ENCODE peak calls at places on chromosomes 6 and 20, in nine cellular contexts. K, A, L, V, S, J, Q, P and I are unnamed samples.

GRCh38 chr6:166440106-166440505 is 57.4 kb upstream of the MPC1 start:
- DNase-seq in K (no peak), A (no peak), L (no peak), V (no peak), S (no peak), J (no peak), Q (no peak), P (no peak), I (no peak)

GRCh38 chr6:33312361-33313104 is 1.3 kb downstream of the TAPBP start:
- DNase-seq in K (peak; percentile 87), A (peak; percentile 93), L (no peak), V (no peak), S (peak; percentile 62), J (no peak), Q (no peak), P (peak; percentile 57), I (no peak)

GRCh38 chr20:50004175-50004574 is 21.4 kb downstream of the SNAI1 start:
- DNase-seq in K (no peak), A (no peak), L (no peak), V (no peak), S (no peak), J (no peak), Q (no peak), P (no peak), I (no peak)

GRCh38 chr6:16819752-16820151 is 58.5 kb upstream of the ATXN1 start:
- DNase-seq in K (no peak), A (no peak), L (no peak), V (no peak), S (no peak), J (no peak), Q (no peak), P (peak; percentile 33), I (no peak)

GRCh38 chr6:138601128-138601527 is 101.8 kb upstream of the NHSL1 start:
- DNase-seq in K (no peak), A (no peak), L (no peak), V (no peak), S (no peak), J (no peak), Q (no peak), P (peak; percentile 30), I (no peak)

GRCh38 chr6:19549109-19549508 is 288.1 kb upstream of the ID4 start:
- DNase-seq in K (no peak), A (no peak), L (no peak), V (no peak), S (no peak), J (no peak), Q (no peak), P (no peak), I (no peak)

GRCh38 chr6:32609391-32609730 is 19.7 kb upstream of the HLA-DRB1 start:
- DNase-seq in K (no peak), A (no peak), L (no peak), V (no peak), S (no peak), J (no peak), Q (no peak), P (no peak), I (no peak)

GRCh38 chr6:1240766-1241165 is 71.1 kb upstream of the FOXQ1 start:
- DNase-seq in K (no peak), A (no peak), L (no peak), V (no peak), S (no peak), J (no peak), Q (no peak), P (peak; percentile 26), I (no peak)

GRCh38 chr6:34947561-34947960 is 58.5 kb downstream of the ANKS1A start:
- DNase-seq in K (no peak), A (no peak), L (no peak), V (no peak), S (no peak), J (no peak), Q (no peak), P (no peak), I (no peak)

GRCh38 chr6:80028591-80028990 is 24.1 kb downstream of the TTK start:
- DNase-seq in K (no peak), A (no peak), L (no peak), V (no peak), S (no peak), J (no peak), Q (no peak), P (no peak), I (no peak)

GRCh38 chr6:96157018-96157565 is 141.3 kb downstream of the FUT9 start:
- DNase-seq in K (no peak), A (no peak), L (no peak), V (no peak), S (no peak), J (no peak), Q (no peak), P (no peak), I (no peak)

GRCh38 chr6:73144516-73144915 is 80.8 kb downstream of the KHDC1L start:
- DNase-seq in K (no peak), A (no peak), L (no peak), V (no peak), S (no peak), J (no peak), Q (no peak), P (no peak), I (no peak)

GRCh38 chr6:65398851-65399250 is 308.2 kb downstream of the EYS start:
- DNase-seq in K (no peak), A (no peak), L (no peak), V (no peak), S (no peak), J (no peak), Q (no peak), P (no peak), I (no peak)

GRCh38 chr20:34015401-34016335 is 22.0 kb downstream of the RALY start:
- DNase-seq in K (no peak), A (no peak), L (no peak), V (no peak), S (no peak), J (no peak), Q (no peak), P (no peak), I (no peak)